ENCODE peak calls at places on chromosome 22, in six cellular contexts. B is mesenchymal stem cell, C is H9, V is IMR-90, J is neuronal stem cell, M is trophoblast cell. X is an unnamed sample.

GRCh38 chr22:31944700-31945477 is 554 bp downstream of the YWHAH start:
- DNase-seq in C (no peak), V (no peak), M (peak; percentile 16), B (peak; percentile 32), J (peak; percentile 17), X (peak; percentile 71)

GRCh38 chr22:39808087-39808486 is 85.5 kb downstream of the ENTHD1 start:
- DNase-seq in B (no peak), M (peak; percentile 21), C (peak; percentile 64), V (peak; percentile 6), J (no peak), X (no peak)

GRCh38 chr22:36194971-36195370 is 6.6 kb downstream of the APOL4 start:
- DNase-seq in C (peak; percentile 86), J (peak; percentile 29), M (peak; percentile 75), B (peak; percentile 80), V (peak; percentile 77), X (peak; percentile 36)

GRCh38 chr22:35678836-35679235 is 30.6 kb downstream of the APOL6 start:
- DNase-seq in M (no peak), C (no peak), J (no peak), B (no peak), V (no peak), X (no peak)

GRCh38 chr22:41197808-41198585 is 7.1 kb upstream of the L3MBTL2 start:
- DNase-seq in M (peak; percentile 34), C (no peak), B (peak; percentile 70), V (no peak), J (no peak), X (no peak)

GRCh38 chr22:34111210-34111824 is 191.0 kb upstream of the LARGE1 start:
- DNase-seq in J (peak; percentile 20), B (peak; percentile 7), C (peak; percentile 64), M (peak; percentile 46), V (no peak), X (no peak)

GRCh38 chr22:40161182-40161581 is 16.5 kb upstream of the TNRC6B start:
- DNase-seq in J (no peak), M (no peak), C (no peak), B (no peak), V (no peak), X (no peak)

GRCh38 chr22:39252461-39253391 is 7.9 kb upstream of the PDGFB start:
- DNase-seq in C (no peak), B (no peak), J (no peak), V (peak; percentile 25), M (no peak), X (no peak)

GRCh38 chr22:24440718-24441405 is 13.5 kb downstream of the ADORA2A start:
- DNase-seq in V (no peak), C (no peak), M (no peak), B (no peak), J (no peak), X (no peak)

GRCh38 chr22:39471421-39472141 is 14.8 kb downstream of the MGAT3 start:
- DNase-seq in B (peak; percentile 76), C (no peak), J (no peak), M (peak; percentile 69), V (peak; percentile 51), X (no peak)

GRCh38 chr22:33850724-33851123 is 69.6 kb downstream of the LARGE1 start:
- DNase-seq in V (no peak), M (no peak), B (no peak), C (peak; percentile 78), J (no peak), X (peak; percentile 41)

GRCh38 chr22:36369922-36370781 is 17.6 kb downstream of the MYH9 start:
- DNase-seq in J (no peak), C (no peak), M (peak; percentile 94), B (peak; percentile 68), V (peak; percentile 41), X (no peak)

GRCh38 chr22:42655693-42656092 is 6.5 kb upstream of the CYB5R3 start:
- DNase-seq in V (no peak), M (no peak), C (no peak), J (no peak), B (no peak), X (no peak)

GRCh38 chr22:24088796-24089195 is 77.7 kb downstream of the CABIN1 start:
- DNase-seq in J (no peak), V (peak; percentile 55), B (peak; percentile 13), M (no peak), C (no peak), X (no peak)

GRCh38 chr22:34620832-34621231 is 445.1 kb upstream of the ISX start:
- DNase-seq in J (no peak), B (no peak), M (no peak), C (no peak), V (no peak), X (no peak)

GRCh38 chr22:23305321-23305910 is 125.1 kb downstream of the BCR start:
- DNase-seq in M (no peak), B (peak; percentile 82), J (no peak), C (no peak), V (peak; percentile 80), X (no peak)

GRCh38 chr22:37184816-37185541 is 3.1 kb downstream of the C1QTNF6 start:
- DNase-seq in V (no peak), B (no peak), M (no peak), J (no peak), C (no peak), X (no peak)

GRCh38 chr22:37400719-37401118 is 26.6 kb downstream of the ELFN2 start:
- DNase-seq in C (no peak), J (no peak), M (no peak), B (no peak), V (no peak), X (no peak)

GRCh38 chr22:43198126-43198525 is 11.2 kb upstream of the TTLL12 start:
- DNase-seq in J (no peak), B (no peak), C (no peak), V (no peak), M (no peak), X (no peak)

GRCh38 chr22:40898850-40899357 is 37.0 kb upstream of the DNAJB7 start:
- DNase-seq in B (peak; percentile 79), C (no peak), J (no peak), M (peak; percentile 78), V (peak; percentile 67), X (no peak)

GRCh38 chr22:30609260-30610185 is 2.5 kb downstream of the TCN2 start:
- DNase-seq in C (no peak), J (no peak), M (peak; percentile 66), V (peak; percentile 86), B (peak; percentile 94), X (no peak)

GRCh38 chr22:38032681-38033521 is 24.3 kb upstream of the PICK1 start:
- DNase-seq in B (peak; percentile 84), C (no peak), V (peak; percentile 90), J (no peak), M (peak; percentile 22), X (no peak)

GRCh38 chr22:37146507-37147180 is 3.1 kb downstream of the IL2RB start:
- DNase-seq in J (no peak), B (no peak), V (no peak), C (no peak), M (no peak), X (no peak)

GRCh38 chr22:49139492-49140151 is 688.1 kb downstream of the BRD1 start:
- DNase-seq in C (peak; percentile 19), B (no peak), V (no peak), M (no peak), J (no peak), X (no peak)
- H3K14ac ChIP-seq in C (no peak overlapping the region), B (no peak overlapping the region), V (no peak overlapping the region), M (no peak overlapping the region), J (peak overlapping the region; percentile 49), X (no peak overlapping the region)

GRCh38 chr22:19766506-19767426 is 6.2 kb downstream of the TBX1 start:
- DNase-seq in B (peak; percentile 21), C (peak; percentile 68), V (no peak), J (no peak), M (peak; percentile 55), X (peak; percentile 87)

GRCh38 chr22:19766235-19766505 is 5.6 kb downstream of the TBX1 start:
- DNase-seq in J (no peak), B (no peak), V (no peak), M (peak; percentile 59), C (no peak), X (peak; percentile 67)

GRCh38 chr22:19764636-19765476 is 4.3 kb downstream of the TBX1 start:
- DNase-seq in V (no peak), J (no peak), M (no peak), C (no peak), B (no peak), X (no peak)

GRCh38 chr22:19764050-19764593 is 3.5 kb downstream of the TBX1 start:
- DNase-seq in M (no peak), B (no peak), J (no peak), V (no peak), C (no peak), X (no peak)

GRCh38 chr22:19765477-19766234 is 5.1 kb downstream of the TBX1 start:
- DNase-seq in J (no peak), B (peak; percentile 38), V (no peak), C (peak; percentile 69), M (peak; percentile 78), X (peak; percentile 84)
- H3K14ac ChIP-seq in J (no peak overlapping the region), B (no peak overlapping the region), V (no peak overlapping the region), C (no peak overlapping the region), M (no peak overlapping the region), X (no peak overlapping the region)

GRCh38 chr22:48476599-48476998 is 1351.1 kb downstream of the BRD1 start:
- DNase-seq in B (no peak), M (no peak), C (peak; percentile 12), J (no peak), V (no peak), X (no peak)

GRCh38 chr22:48477031-48477721 is 1350.5 kb downstream of the BRD1 start:
- DNase-seq in M (no peak), V (no peak), J (no peak), C (peak; percentile 17), B (no peak), X (no peak)

GRCh38 chr22:48475661-48476345 is 1351.9 kb downstream of the BRD1 start:
- DNase-seq in B (no peak), C (peak; percentile 17), J (no peak), M (no peak), V (no peak), X (no peak)

GRCh38 chr22:48478529-48479265 is 1349.0 kb downstream of the BRD1 start:
- DNase-seq in V (no peak), J (no peak), B (no peak), C (no peak), M (no peak), X (no peak)

DNA sequence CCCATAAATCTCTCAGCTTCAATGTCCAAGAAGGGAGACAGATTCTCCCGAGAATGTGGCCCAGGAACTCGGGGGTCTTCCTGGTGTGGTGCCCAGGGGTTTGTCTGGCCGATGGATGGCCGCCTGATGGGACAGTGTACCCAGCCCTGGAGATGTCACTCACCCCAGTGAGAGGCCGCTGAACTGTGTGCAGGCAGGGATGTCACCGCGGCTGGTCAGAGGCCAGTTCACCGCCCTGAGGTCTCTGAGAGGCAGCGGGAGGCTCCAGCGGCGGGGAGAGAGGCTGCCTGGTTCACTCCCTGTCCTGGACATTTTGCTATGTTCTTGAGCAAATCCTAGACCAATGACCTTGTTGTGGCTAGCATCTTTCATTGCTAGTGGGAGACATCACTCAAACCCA is 1349.5 kb downstream of the BRD1 start:
- DNase-seq in V (no peak), J (no peak), C (no peak), M (no peak), B (no peak), X (no peak)
- H3K14ac ChIP-seq in V (no peak overlapping the region), J (no peak overlapping the region), C (no peak overlapping the region), M (no peak overlapping the region), B (no peak overlapping the region), X (no peak overlapping the region)

DNA sequence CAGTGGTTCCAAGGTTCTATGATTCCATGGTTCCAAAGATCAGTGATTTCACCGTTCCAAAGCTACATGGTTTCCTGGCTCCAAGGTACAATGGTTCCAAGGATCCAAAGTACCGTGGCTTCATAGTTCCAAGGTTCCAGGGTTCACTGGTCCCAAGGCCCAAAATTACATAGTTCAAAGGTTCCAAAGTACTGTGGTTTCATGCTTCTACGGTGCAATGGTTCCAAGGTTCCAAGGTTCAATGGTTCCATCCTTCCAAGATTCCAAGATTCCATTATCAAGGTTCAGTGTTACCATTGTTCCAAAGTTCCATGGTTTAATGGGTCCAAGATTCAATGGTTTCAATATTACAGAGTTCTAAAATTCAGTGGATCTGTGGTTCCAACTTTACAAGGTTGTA is 43.0 kb upstream of the SEPTIN5 start:
- DNase-seq in V (no peak), B (no peak), C (no peak), M (no peak), J (no peak), X (no peak)
- H3K14ac ChIP-seq in V (no peak overlapping the region), B (no peak overlapping the region), C (no peak overlapping the region), M (no peak overlapping the region), J (no peak overlapping the region), X (no peak overlapping the region)

X was measured in H1.